ENCODE peak calls at places on chromosomes 13 and 19, in four cellular contexts. W is mammary epithelial cell, U is heart left ventricle, T is hepatocyte. C is an unnamed sample.

GRCh38 chr13:72805663-72806341 is 23.9 kb downstream of the PIBF1 start:
- DNase-seq in W (no peak), T (no peak), U (no peak), C (no peak)

GRCh38 chr19:50762554-50762953 is 7.7 kb upstream of the GPR32 start:
- DNase-seq in W (no peak), T (no peak), U (no peak), C (no peak)

GRCh38 chr13:111398715-111399299 is 78.4 kb downstream of the TEX29 start:
- DNase-seq in U (peak; percentile 9), W (no peak), T (no peak), C (no peak)

GRCh38 chr19:18456974-18457373 is 19.0 kb upstream of the ISYNA1 start:
- DNase-seq in U (no peak), W (no peak), T (no peak), C (no peak)

GRCh38 chr13:102555914-102556553 is 40.8 kb upstream of the TPP2 start:
- DNase-seq in W (peak; percentile 59), U (no peak), T (peak; percentile 30), C (peak; percentile 1)

GRCh38 chr13:38429916-38430315 is 80.3 kb downstream of the UFM1 start:
- DNase-seq in T (no peak), U (no peak), W (no peak), C (no peak)

GRCh38 chr19:3243851-3244700 is 19.6 kb downstream of the CELF5 start:
- DNase-seq in T (peak; percentile 78), W (peak; percentile 45), U (no peak), C (no peak)

GRCh38 chr13:74061939-74062595 is 72.1 kb downstream of the KLF12 start:
- DNase-seq in W (no peak), T (no peak), U (no peak), C (no peak)

GRCh38 chr13:76812206-76812882 is 73.9 kb downstream of the KCTD12 start:
- DNase-seq in U (peak; percentile 65), W (no peak), T (peak; percentile 18), C (no peak)

GRCh38 chr19:4916292-4917082 is 7.2 kb downstream of the UHRF1 start:
- DNase-seq in U (no peak), W (no peak), T (no peak), C (peak; percentile 71)

GRCh38 chr19:5321851-5322681 is 18.5 kb downstream of the PTPRS start:
- DNase-seq in W (no peak), T (no peak), U (no peak), C (no peak)

GRCh38 chr13:113616991-113617749 is 32.6 kb downstream of the TFDP1 start:
- DNase-seq in T (peak; percentile 56), U (no peak), W (no peak), C (no peak)

GRCh38 chr13:21546372-21546771 is 57.6 kb downstream of the MICU2 start:
- DNase-seq in W (no peak), U (no peak), T (no peak), C (no peak)

GRCh38 chr19:5563941-5564612 is 3.7 kb downstream of the TINCR start:
- DNase-seq in W (peak; percentile 77), T (peak; percentile 61), U (no peak), C (no peak)

GRCh38 chr13:68026077-68026476 is 795.9 kb upstream of the PCDH9 start:
- DNase-seq in T (no peak), U (no peak), W (no peak), C (no peak)

GRCh38 chr19:55197531-55197930 is 11.8 kb downstream of the PTPRH start:
- DNase-seq in U (no peak), T (peak; percentile 2), W (no peak), C (no peak)

GRCh38 chr19:58529405-58529804 is 9.8 kb upstream of the ZBTB45 start:
- DNase-seq in W (no peak), T (no peak), U (no peak), C (no peak)

GRCh38 chr13:80052286-80052685 is 288.6 kb downstream of the SPRY2 start:
- DNase-seq in T (no peak), W (no peak), U (no peak), C (no peak)

GRCh38 chr13:44796597-44797517 is 192.4 kb downstream of the NUFIP1 start:
- DNase-seq in T (no peak), U (no peak), W (no peak), C (no peak)

GRCh38 chr13:73090116-73090811 is 31.5 kb downstream of the KLF5 start:
- DNase-seq in U (no peak), T (peak; percentile 80), W (peak; percentile 91), C (no peak)

GRCh38 chr13:113129480-113129879 is 6.9 kb downstream of the F10 start:
- DNase-seq in U (no peak), T (no peak), W (no peak), C (peak; percentile 40)

GRCh38 chr13:105090244-105090643 is 1445.2 kb downstream of the EFNB2 start:
- DNase-seq in W (no peak), U (no peak), T (no peak), C (no peak)

GRCh38 chr19:16369664-16370576 is 45.3 kb downstream of the KLF2 start:
- DNase-seq in T (no peak), U (no peak), W (no peak), C (peak; percentile 75)
- H3K27me3 ChIP-seq in T (no peaks in the 10 kb centered on the region), U (no peaks in the 10 kb centered on the region), W (no peaks in the 10 kb centered on the region), C (no peaks in the 10 kb centered on the region)

GRCh38 chr19:41273076-41273475 is 8.9 kb downstream of the HNRNPUL1 start:
- DNase-seq in T (no peak), U (no peak), W (no peak), C (no peak)
- H3K4me1 ChIP-seq in T (no peaks in the 10 kb centered on the region), U (no peaks in the 10 kb centered on the region), W (no peaks in the 10 kb centered on the region), C (no peaks in the 10 kb centered on the region)

GRCh38 chr19:824885-825284 is 2.8 kb upstream of the AZU1 start:
- DNase-seq in W (no peak), U (no peak), T (no peak), C (no peak)

GRCh38 chr19:823565-824121 is 1.9 kb upstream of the PLPPR3 start:
- DNase-seq in W (no peak), U (no peak), T (peak; percentile 12), C (no peak)

GRCh38 chr19:825897-826640 is 1.6 kb upstream of the AZU1 start:
- DNase-seq in W (no peak), U (no peak), T (no peak), C (no peak)

GRCh38 chr19:821976-822773 is 420 bp upstream of the PLPPR3 start:
- DNase-seq in T (peak; percentile 43), U (no peak), W (no peak), C (no peak)

DNA sequence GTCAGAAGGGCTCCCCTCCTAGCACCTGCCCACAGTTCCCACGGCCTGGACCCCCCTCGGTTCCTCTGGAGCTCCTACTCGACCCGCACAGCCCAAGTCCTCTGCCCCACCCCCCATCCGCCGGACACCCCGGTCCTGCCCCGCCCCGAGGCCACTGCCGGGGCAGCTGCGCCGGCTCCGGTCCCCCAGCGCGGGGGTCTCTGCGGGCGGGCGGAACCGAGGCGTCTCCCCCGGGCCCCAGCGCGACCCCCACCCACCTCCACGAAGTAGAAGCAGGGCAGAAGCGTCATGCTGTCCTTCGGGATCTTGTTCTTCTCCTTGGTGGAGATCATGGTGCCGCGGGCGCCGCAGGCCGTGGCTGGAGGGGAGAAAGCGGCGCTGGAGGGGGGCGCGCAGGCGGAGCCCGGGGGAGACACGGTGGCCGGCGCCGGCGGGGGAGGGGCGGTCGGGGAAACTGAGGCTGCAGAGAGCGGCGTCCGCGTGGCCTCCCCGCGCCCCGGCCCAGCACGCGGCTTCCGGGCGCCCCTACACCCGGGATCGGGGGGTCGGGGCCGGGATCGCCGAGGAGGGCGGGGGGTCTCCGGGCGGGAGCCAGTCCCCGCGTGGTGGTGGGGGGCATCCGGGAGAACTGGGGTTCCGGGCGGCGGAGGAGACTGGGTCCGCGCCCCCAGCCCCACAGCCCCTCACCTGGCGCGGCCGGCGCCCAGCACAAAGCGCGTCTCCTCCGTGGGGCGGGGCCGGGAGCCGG is at the start of gene PLPPR3:
- DNase-seq in T (peak; percentile 44), W (no peak), U (no peak), C (no peak)
- H3K27me3 ChIP-seq in T (peaks cover 7% of the 10 kb centered on the region), W (peaks cover 3% of the 10 kb centered on the region), U (peaks cover 31% of the 10 kb centered on the region), C (peaks cover 6% of the 10 kb centered on the region)

DNA sequence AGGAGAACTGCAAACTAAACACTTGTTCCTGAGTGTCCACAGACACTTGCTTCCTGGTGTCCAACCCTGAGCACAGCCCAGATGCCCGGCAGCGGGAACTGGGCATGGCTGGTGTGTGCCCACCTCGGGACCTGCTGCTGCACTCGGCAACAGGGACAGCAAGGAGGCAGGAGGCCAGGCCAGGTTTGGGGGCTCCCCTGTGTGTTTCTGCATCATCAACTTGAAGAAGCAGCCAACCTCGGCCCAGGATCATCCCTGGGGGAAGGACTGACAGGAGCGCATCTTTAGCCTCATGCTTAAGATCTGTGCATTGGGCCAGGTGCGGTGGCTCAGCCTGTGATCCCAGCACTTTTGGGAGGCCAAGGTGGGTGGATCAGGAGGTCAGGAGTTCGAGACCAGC is 35.1 kb upstream of the LDLR start:
- DNase-seq in U (no peak), W (no peak), T (no peak), C (no peak)
- H3K4me1 ChIP-seq in U (no peaks in the 10 kb centered on the region), W (peaks cover 9% of the 10 kb centered on the region), T (no peaks in the 10 kb centered on the region), C (peaks cover 32% of the 10 kb centered on the region)

GRCh38 chr19:30679286-30679685 is 307.1 kb downstream of the ZNF536 start:
- DNase-seq in U (no peak), W (no peak), T (no peak), C (no peak)
- H3K27me3 ChIP-seq in U (no peaks in the 10 kb centered on the region), W (no peaks in the 10 kb centered on the region), T (no peaks in the 10 kb centered on the region), C (no peaks in the 10 kb centered on the region)

DNA sequence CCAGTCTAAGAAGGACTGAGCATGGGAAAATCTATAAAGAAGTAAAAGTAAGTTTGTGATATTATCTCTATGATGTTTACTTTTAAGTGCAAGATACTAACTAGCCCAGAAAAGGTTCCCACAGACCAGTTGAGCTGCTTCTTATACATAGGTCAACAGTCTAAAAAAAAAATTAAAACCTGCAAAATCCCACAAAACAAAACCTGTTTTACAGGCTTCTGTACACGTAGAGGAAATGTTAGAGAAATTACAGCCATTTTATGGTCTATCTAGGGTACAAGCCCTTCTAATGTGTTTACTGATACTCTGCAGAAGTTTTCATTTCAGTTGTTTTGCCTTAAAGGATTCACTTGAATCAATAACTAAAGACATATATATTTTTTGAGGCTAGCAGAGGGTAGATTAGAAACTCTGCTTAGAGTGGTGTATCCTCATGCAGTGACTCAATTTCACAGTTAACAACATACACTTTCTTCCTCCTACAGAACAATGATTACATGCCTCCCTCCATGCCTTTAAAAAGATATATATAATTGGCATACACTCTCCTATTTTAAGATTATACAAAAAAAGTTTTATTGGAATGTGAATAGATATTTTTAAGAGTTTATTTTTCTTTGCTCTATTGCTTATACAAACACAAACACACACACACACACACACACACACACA is 43.9 kb downstream of the CAB39L start:
- DNase-seq in T (peak; percentile 6), W (no peak), U (no peak), C (no peak)
- H3K4me1 ChIP-seq in T (no peaks in the 10 kb centered on the region), W (peaks cover 6% of the 10 kb centered on the region), U (peaks cover 5% of the 10 kb centered on the region), C (no peaks in the 10 kb centered on the region)